ENCODE peak calls at places on chromosomes 2 and 18, in ten cellular contexts. One of them, this sample, is unnamed. For H3K4me1, the result is how much of the 10 kb centered on the place peaks cover.

GRCh38 chr2:3483227-3483985 is 35.9 kb downstream of the ADI1 start:
- DNase-seq in heart left ventricle: peak
- DNase-seq in heart right ventricle: peak
- DNase-seq in transverse colon: peak
- DNase-seq in right atrium auricular region: no peak
- DNase-seq in cardiac muscle cell: peak
- DNase-seq in foreskin keratinocyte: peak
- DNase-seq in CD8-positive, alpha-beta T cell: no peak
- DNase-seq in naive thymus-derived CD4-positive, alpha-beta T cell: peak
- DNase-seq in left lung: peak
- DNase-seq in this sample: no peak

GRCh38 chr2:138493334-138493733 is 8.2 kb upstream of the SPOPL start:
- DNase-seq in heart left ventricle: no peak
- DNase-seq in heart right ventricle: no peak
- DNase-seq in transverse colon: no peak
- DNase-seq in right atrium auricular region: no peak
- DNase-seq in cardiac muscle cell: no peak
- DNase-seq in foreskin keratinocyte: peak
- DNase-seq in CD8-positive, alpha-beta T cell: no peak
- DNase-seq in naive thymus-derived CD4-positive, alpha-beta T cell: no peak
- DNase-seq in left lung: no peak
- DNase-seq in this sample: no peak

GRCh38 chr2:231985823-231986261 is 24.3 kb downstream of the DIS3L2 start:
- DNase-seq in heart left ventricle: no peak
- DNase-seq in heart right ventricle: no peak
- DNase-seq in transverse colon: no peak
- DNase-seq in right atrium auricular region: no peak
- DNase-seq in cardiac muscle cell: no peak
- DNase-seq in foreskin keratinocyte: peak
- DNase-seq in CD8-positive, alpha-beta T cell: no peak
- DNase-seq in naive thymus-derived CD4-positive, alpha-beta T cell: no peak
- DNase-seq in left lung: no peak
- DNase-seq in this sample: peak

GRCh38 chr2:127674241-127675209 is 805 bp downstream of the LIMS2 start:
- DNase-seq in heart left ventricle: peak
- DNase-seq in heart right ventricle: peak
- DNase-seq in transverse colon: no peak
- DNase-seq in right atrium auricular region: no peak
- DNase-seq in cardiac muscle cell: peak
- DNase-seq in foreskin keratinocyte: no peak
- DNase-seq in CD8-positive, alpha-beta T cell: no peak
- DNase-seq in naive thymus-derived CD4-positive, alpha-beta T cell: no peak
- DNase-seq in left lung: peak
- DNase-seq in this sample: no peak

GRCh38 chr18:27175914-27176313 is 9.2 kb downstream of the CHST9 start:
- DNase-seq in heart left ventricle: no peak
- DNase-seq in heart right ventricle: no peak
- DNase-seq in transverse colon: no peak
- DNase-seq in right atrium auricular region: no peak
- DNase-seq in cardiac muscle cell: peak
- DNase-seq in foreskin keratinocyte: no peak
- DNase-seq in CD8-positive, alpha-beta T cell: no peak
- DNase-seq in naive thymus-derived CD4-positive, alpha-beta T cell: no peak
- DNase-seq in left lung: no peak
- DNase-seq in this sample: no peak

GRCh38 chr18:31101148-31102019 is 837 bp downstream of the DSC2 start:
- DNase-seq in heart left ventricle: peak
- DNase-seq in heart right ventricle: peak
- DNase-seq in transverse colon: peak
- DNase-seq in right atrium auricular region: peak
- DNase-seq in cardiac muscle cell: peak
- DNase-seq in foreskin keratinocyte: peak
- DNase-seq in CD8-positive, alpha-beta T cell: no peak
- DNase-seq in naive thymus-derived CD4-positive, alpha-beta T cell: no peak
- DNase-seq in left lung: peak
- DNase-seq in this sample: peak

GRCh38 chr2:54371461-54372065 is 84.6 kb upstream of the SPTBN1 start:
- DNase-seq in heart left ventricle: no peak
- DNase-seq in heart right ventricle: no peak
- DNase-seq in transverse colon: no peak
- DNase-seq in right atrium auricular region: no peak
- DNase-seq in cardiac muscle cell: no peak
- DNase-seq in foreskin keratinocyte: no peak
- DNase-seq in CD8-positive, alpha-beta T cell: no peak
- DNase-seq in naive thymus-derived CD4-positive, alpha-beta T cell: no peak
- DNase-seq in left lung: no peak
- DNase-seq in this sample: no peak

GRCh38 chr2:234368861-234369261 is 128.0 kb downstream of the ARL4C start:
- DNase-seq in heart left ventricle: no peak
- DNase-seq in heart right ventricle: no peak
- DNase-seq in transverse colon: peak
- DNase-seq in right atrium auricular region: no peak
- DNase-seq in cardiac muscle cell: no peak
- DNase-seq in foreskin keratinocyte: peak
- DNase-seq in CD8-positive, alpha-beta T cell: no peak
- DNase-seq in naive thymus-derived CD4-positive, alpha-beta T cell: peak
- DNase-seq in left lung: peak
- DNase-seq in this sample: peak

GRCh38 chr2:6535572-6535971 is 330.1 kb downstream of the CMPK2 start:
- DNase-seq in heart left ventricle: no peak
- DNase-seq in heart right ventricle: no peak
- DNase-seq in transverse colon: no peak
- DNase-seq in right atrium auricular region: no peak
- DNase-seq in cardiac muscle cell: no peak
- DNase-seq in foreskin keratinocyte: no peak
- DNase-seq in CD8-positive, alpha-beta T cell: no peak
- DNase-seq in naive thymus-derived CD4-positive, alpha-beta T cell: no peak
- DNase-seq in left lung: no peak
- DNase-seq in this sample: no peak

GRCh38 chr18:12492907-12493306 is 85.2 kb downstream of the PRELID3A start:
- DNase-seq in heart left ventricle: no peak
- DNase-seq in heart right ventricle: no peak
- DNase-seq in transverse colon: no peak
- DNase-seq in right atrium auricular region: no peak
- DNase-seq in cardiac muscle cell: no peak
- DNase-seq in foreskin keratinocyte: no peak
- DNase-seq in CD8-positive, alpha-beta T cell: no peak
- DNase-seq in naive thymus-derived CD4-positive, alpha-beta T cell: no peak
- DNase-seq in left lung: no peak
- DNase-seq in this sample: no peak
- H3K4me1 ChIP-seq in heart left ventricle: under half
- H3K4me1 ChIP-seq in heart right ventricle: under half
- H3K4me1 ChIP-seq in transverse colon: under half
- H3K4me1 ChIP-seq in right atrium auricular region: under half
- H3K4me1 ChIP-seq in cardiac muscle cell: under half
- H3K4me1 ChIP-seq in foreskin keratinocyte: under half
- H3K4me1 ChIP-seq in CD8-positive, alpha-beta T cell: under half
- H3K4me1 ChIP-seq in naive thymus-derived CD4-positive, alpha-beta T cell: under half
- H3K4me1 ChIP-seq in left lung: under half
- H3K4me1 ChIP-seq in this sample: under half

GRCh38 chr2:205714058-205714776 is 31.9 kb downstream of the NRP2 start:
- DNase-seq in heart left ventricle: no peak
- DNase-seq in heart right ventricle: no peak
- DNase-seq in transverse colon: no peak
- DNase-seq in right atrium auricular region: no peak
- DNase-seq in cardiac muscle cell: no peak
- DNase-seq in foreskin keratinocyte: no peak
- DNase-seq in CD8-positive, alpha-beta T cell: no peak
- DNase-seq in naive thymus-derived CD4-positive, alpha-beta T cell: no peak
- DNase-seq in left lung: no peak
- DNase-seq in this sample: peak
- H3K4me1 ChIP-seq in heart left ventricle: under half
- H3K4me1 ChIP-seq in heart right ventricle: under half
- H3K4me1 ChIP-seq in transverse colon: half or more
- H3K4me1 ChIP-seq in right atrium auricular region: under half
- H3K4me1 ChIP-seq in cardiac muscle cell: under half
- H3K4me1 ChIP-seq in foreskin keratinocyte: under half
- H3K4me1 ChIP-seq in CD8-positive, alpha-beta T cell: under half
- H3K4me1 ChIP-seq in naive thymus-derived CD4-positive, alpha-beta T cell: under half
- H3K4me1 ChIP-seq in left lung: under half
- H3K4me1 ChIP-seq in this sample: under half

GRCh38 chr2:170088776-170089175 is 89.2 kb upstream of the MYO3B start:
- DNase-seq in heart left ventricle: no peak
- DNase-seq in heart right ventricle: no peak
- DNase-seq in transverse colon: no peak
- DNase-seq in right atrium auricular region: no peak
- DNase-seq in cardiac muscle cell: no peak
- DNase-seq in foreskin keratinocyte: no peak
- DNase-seq in CD8-positive, alpha-beta T cell: no peak
- DNase-seq in naive thymus-derived CD4-positive, alpha-beta T cell: no peak
- DNase-seq in left lung: no peak
- DNase-seq in this sample: no peak

GRCh38 chr2:170086751-170087150 is 91.2 kb upstream of the MYO3B start:
- DNase-seq in heart left ventricle: no peak
- DNase-seq in heart right ventricle: no peak
- DNase-seq in transverse colon: no peak
- DNase-seq in right atrium auricular region: no peak
- DNase-seq in cardiac muscle cell: no peak
- DNase-seq in foreskin keratinocyte: no peak
- DNase-seq in CD8-positive, alpha-beta T cell: no peak
- DNase-seq in naive thymus-derived CD4-positive, alpha-beta T cell: no peak
- DNase-seq in left lung: no peak
- DNase-seq in this sample: no peak

GRCh38 chr2:170084820-170085475 is 93.0 kb upstream of the MYO3B start:
- DNase-seq in heart left ventricle: no peak
- DNase-seq in heart right ventricle: no peak
- DNase-seq in transverse colon: no peak
- DNase-seq in right atrium auricular region: no peak
- DNase-seq in cardiac muscle cell: peak
- DNase-seq in foreskin keratinocyte: no peak
- DNase-seq in CD8-positive, alpha-beta T cell: no peak
- DNase-seq in naive thymus-derived CD4-positive, alpha-beta T cell: no peak
- DNase-seq in left lung: no peak
- DNase-seq in this sample: no peak

GRCh38 chr2:170087394-170087793 is 90.6 kb upstream of the MYO3B start:
- DNase-seq in heart left ventricle: no peak
- DNase-seq in heart right ventricle: no peak
- DNase-seq in transverse colon: no peak
- DNase-seq in right atrium auricular region: no peak
- DNase-seq in cardiac muscle cell: no peak
- DNase-seq in foreskin keratinocyte: no peak
- DNase-seq in CD8-positive, alpha-beta T cell: no peak
- DNase-seq in naive thymus-derived CD4-positive, alpha-beta T cell: no peak
- DNase-seq in left lung: no peak
- DNase-seq in this sample: no peak

DNA sequence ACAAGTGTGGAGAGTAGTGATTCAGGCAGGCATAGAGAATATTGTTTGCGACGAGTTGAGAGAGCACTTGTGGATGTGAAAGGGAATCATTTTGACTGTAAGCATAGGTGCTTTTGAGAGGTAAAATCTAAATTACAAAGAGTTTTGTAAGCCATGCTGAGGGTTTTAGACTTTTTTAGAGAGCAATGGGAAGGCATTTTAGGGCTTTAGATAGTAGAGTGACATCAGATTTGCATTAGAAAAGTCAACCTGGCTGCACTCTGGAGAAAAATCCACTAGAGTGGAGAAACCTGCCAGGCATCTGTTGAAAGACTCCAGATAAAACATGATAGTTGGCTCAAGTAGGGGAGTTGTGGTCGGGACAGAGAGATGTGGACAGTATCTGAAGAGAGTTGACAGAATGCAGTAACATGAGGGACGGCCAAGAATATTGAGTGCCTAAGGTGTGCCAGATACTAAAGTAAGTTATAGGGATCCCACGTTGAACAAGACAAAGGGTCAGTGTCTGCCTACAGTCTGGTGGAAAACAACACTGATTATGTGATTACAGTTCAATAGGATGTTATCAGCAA is 91.7 kb upstream of the MYO3B start:
- DNase-seq in heart left ventricle: no peak
- DNase-seq in heart right ventricle: no peak
- DNase-seq in transverse colon: no peak
- DNase-seq in right atrium auricular region: no peak
- DNase-seq in cardiac muscle cell: no peak
- DNase-seq in foreskin keratinocyte: no peak
- DNase-seq in CD8-positive, alpha-beta T cell: no peak
- DNase-seq in naive thymus-derived CD4-positive, alpha-beta T cell: no peak
- DNase-seq in left lung: no peak
- DNase-seq in this sample: no peak
- H3K4me1 ChIP-seq in heart left ventricle: under half
- H3K4me1 ChIP-seq in heart right ventricle: under half
- H3K4me1 ChIP-seq in transverse colon: under half
- H3K4me1 ChIP-seq in right atrium auricular region: under half
- H3K4me1 ChIP-seq in cardiac muscle cell: under half
- H3K4me1 ChIP-seq in foreskin keratinocyte: under half
- H3K4me1 ChIP-seq in CD8-positive, alpha-beta T cell: under half
- H3K4me1 ChIP-seq in naive thymus-derived CD4-positive, alpha-beta T cell: under half
- H3K4me1 ChIP-seq in left lung: under half
- H3K4me1 ChIP-seq in this sample: under half

GRCh38 chr2:112627060-112628040 is 18.4 kb upstream of the SLC20A1 start:
- DNase-seq in heart left ventricle: peak
- DNase-seq in heart right ventricle: peak
- DNase-seq in transverse colon: no peak
- DNase-seq in right atrium auricular region: peak
- DNase-seq in cardiac muscle cell: no peak
- DNase-seq in foreskin keratinocyte: peak
- DNase-seq in CD8-positive, alpha-beta T cell: no peak
- DNase-seq in naive thymus-derived CD4-positive, alpha-beta T cell: no peak
- DNase-seq in left lung: no peak
- DNase-seq in this sample: peak
- H3K4me1 ChIP-seq in heart left ventricle: under half
- H3K4me1 ChIP-seq in heart right ventricle: under half
- H3K4me1 ChIP-seq in transverse colon: under half
- H3K4me1 ChIP-seq in right atrium auricular region: under half
- H3K4me1 ChIP-seq in cardiac muscle cell: under half
- H3K4me1 ChIP-seq in foreskin keratinocyte: half or more
- H3K4me1 ChIP-seq in CD8-positive, alpha-beta T cell: half or more
- H3K4me1 ChIP-seq in naive thymus-derived CD4-positive, alpha-beta T cell: half or more
- H3K4me1 ChIP-seq in left lung: half or more
- H3K4me1 ChIP-seq in this sample: half or more

GRCh38 chr2:177254433-177255226 is 9.9 kb downstream of the NFE2L2 start:
- DNase-seq in heart left ventricle: peak
- DNase-seq in heart right ventricle: peak
- DNase-seq in transverse colon: peak
- DNase-seq in right atrium auricular region: no peak
- DNase-seq in cardiac muscle cell: peak
- DNase-seq in foreskin keratinocyte: no peak
- DNase-seq in CD8-positive, alpha-beta T cell: no peak
- DNase-seq in naive thymus-derived CD4-positive, alpha-beta T cell: no peak
- DNase-seq in left lung: peak
- DNase-seq in this sample: no peak
- H3K4me1 ChIP-seq in heart left ventricle: half or more
- H3K4me1 ChIP-seq in heart right ventricle: under half
- H3K4me1 ChIP-seq in transverse colon: half or more
- H3K4me1 ChIP-seq in right atrium auricular region: half or more
- H3K4me1 ChIP-seq in cardiac muscle cell: under half
- H3K4me1 ChIP-seq in foreskin keratinocyte: under half
- H3K4me1 ChIP-seq in CD8-positive, alpha-beta T cell: half or more
- H3K4me1 ChIP-seq in naive thymus-derived CD4-positive, alpha-beta T cell: under half
- H3K4me1 ChIP-seq in left lung: half or more
- H3K4me1 ChIP-seq in this sample: half or more

DNA sequence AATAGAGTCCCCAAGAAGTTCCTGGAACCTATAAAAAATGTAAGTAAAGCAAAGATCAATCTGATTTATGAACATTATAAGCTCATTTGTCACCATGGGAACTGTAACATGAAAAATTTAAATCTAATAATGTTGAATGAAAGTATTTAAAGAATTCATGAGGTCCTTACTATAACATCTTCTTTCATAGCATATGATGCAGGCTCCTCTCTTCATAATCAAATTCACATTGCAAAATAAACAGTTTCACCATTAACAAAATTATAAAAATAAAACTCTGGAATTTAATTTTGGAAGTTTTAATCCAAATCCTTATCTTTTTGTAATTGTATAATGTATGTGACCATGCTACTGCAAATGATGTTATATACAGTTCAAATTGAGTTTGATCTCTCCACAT is 954.3 kb downstream of the DSC3 start:
- DNase-seq in heart left ventricle: no peak
- DNase-seq in heart right ventricle: no peak
- DNase-seq in transverse colon: no peak
- DNase-seq in right atrium auricular region: no peak
- DNase-seq in cardiac muscle cell: no peak
- DNase-seq in foreskin keratinocyte: no peak
- DNase-seq in CD8-positive, alpha-beta T cell: no peak
- DNase-seq in naive thymus-derived CD4-positive, alpha-beta T cell: no peak
- DNase-seq in left lung: no peak
- DNase-seq in this sample: no peak
- H3K4me1 ChIP-seq in heart left ventricle: under half
- H3K4me1 ChIP-seq in heart right ventricle: under half
- H3K4me1 ChIP-seq in transverse colon: under half
- H3K4me1 ChIP-seq in right atrium auricular region: under half
- H3K4me1 ChIP-seq in cardiac muscle cell: under half
- H3K4me1 ChIP-seq in foreskin keratinocyte: under half
- H3K4me1 ChIP-seq in CD8-positive, alpha-beta T cell: under half
- H3K4me1 ChIP-seq in naive thymus-derived CD4-positive, alpha-beta T cell: under half
- H3K4me1 ChIP-seq in left lung: under half
- H3K4me1 ChIP-seq in this sample: under half

This sample was measured in mammary epithelial cell.